ENCODE peak calls at places on chromosomes 6 and 20, in five cellular contexts. One of them, this sample, is unnamed.

GRCh38 chr6:131949909-131950766 is 1.0 kb downstream of the CCN2 start:
- DNase-seq in astrocyte: peak; percentile 87
- DNase-seq in mammary epithelial cell: peak; percentile 85
- DNase-seq in BE2C: peak; percentile 69
- DNase-seq in stomach: peak; percentile 80
- DNase-seq in this sample: peak; percentile 33

GRCh38 chr6:25645916-25646315 is 6.1 kb upstream of the SCGN start:
- DNase-seq in BE2C: no peak
- DNase-seq in astrocyte: no peak
- DNase-seq in stomach: no peak
- DNase-seq in mammary epithelial cell: no peak
- DNase-seq in this sample: no peak

GRCh38 chr20:55684578-55684977 is 320.7 kb downstream of the CBLN4 start:
- DNase-seq in BE2C: no peak
- DNase-seq in astrocyte: no peak
- DNase-seq in stomach: no peak
- DNase-seq in mammary epithelial cell: no peak
- DNase-seq in this sample: no peak

GRCh38 chr6:32692019-32692418 is 25.6 kb upstream of the HLA-DQB1 start:
- DNase-seq in BE2C: peak; percentile 13
- DNase-seq in astrocyte: no peak
- DNase-seq in mammary epithelial cell: peak; percentile 45
- DNase-seq in stomach: peak; percentile 43
- DNase-seq in this sample: peak; percentile 30

GRCh38 chr20:49344975-49345374 is 67.1 kb upstream of the ZNFX1 start:
- DNase-seq in stomach: no peak
- DNase-seq in astrocyte: peak; percentile 95
- DNase-seq in BE2C: no peak
- DNase-seq in mammary epithelial cell: peak; percentile 84
- DNase-seq in this sample: no peak

GRCh38 chr20:4060054-4060795 is 44.9 kb upstream of the RNF24 start:
- DNase-seq in astrocyte: no peak
- DNase-seq in mammary epithelial cell: no peak
- DNase-seq in stomach: peak; percentile 91
- DNase-seq in BE2C: no peak
- DNase-seq in this sample: peak; percentile 62

GRCh38 chr20:59032713-59033059 is 551 bp upstream of the ATP5F1E start:
- DNase-seq in astrocyte: no peak
- DNase-seq in BE2C: peak; percentile 59
- DNase-seq in stomach: no peak
- DNase-seq in mammary epithelial cell: no peak
- DNase-seq in this sample: no peak

GRCh38 chr6:152096863-152097496 is 289.5 kb downstream of the ESR1 start:
- DNase-seq in stomach: no peak
- DNase-seq in astrocyte: peak; percentile 84
- DNase-seq in mammary epithelial cell: peak; percentile 75
- DNase-seq in BE2C: no peak
- DNase-seq in this sample: no peak

GRCh38 chr6:143673638-143674037 is 4.1 kb upstream of the PHACTR2 start:
- DNase-seq in stomach: peak; percentile 64
- DNase-seq in mammary epithelial cell: peak; percentile 88
- DNase-seq in astrocyte: peak; percentile 78
- DNase-seq in BE2C: no peak
- DNase-seq in this sample: no peak

DNA sequence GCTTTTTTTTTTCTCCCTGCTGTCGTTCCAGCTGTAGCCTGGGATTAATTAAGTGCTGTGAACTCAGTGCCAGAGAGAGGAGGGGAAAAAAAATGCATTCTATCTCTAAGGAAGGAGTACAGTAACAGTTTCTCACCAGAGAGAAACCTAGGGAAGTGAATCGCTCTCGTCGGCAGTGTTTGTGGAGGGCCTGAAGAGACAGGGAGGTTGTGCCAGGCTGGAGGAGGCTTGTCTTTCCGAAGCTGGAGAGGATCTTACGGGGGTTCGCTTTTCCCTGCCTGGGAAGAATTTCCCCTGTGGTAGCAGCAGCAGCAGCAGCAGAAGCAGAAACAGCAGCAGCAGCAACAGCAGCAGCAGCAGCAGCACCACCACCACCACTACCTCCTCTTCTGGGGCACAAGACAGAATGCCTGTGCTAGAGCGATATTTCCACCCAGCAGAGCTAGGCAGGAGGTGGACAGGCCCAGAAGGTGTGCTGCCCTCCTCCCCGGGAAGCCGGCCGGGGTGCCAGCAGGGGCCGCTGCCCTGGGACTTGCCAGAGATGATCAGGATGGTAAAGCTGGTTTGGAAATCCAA is 186.5 kb downstream of the PDE7B start:
- DNase-seq in astrocyte: peak; percentile 56
- DNase-seq in mammary epithelial cell: no peak
- DNase-seq in stomach: no peak
- DNase-seq in BE2C: no peak
- DNase-seq in this sample: no peak
- H3K4me3 ChIP-seq in astrocyte: peak overlapping the region; percentile 31
- H3K4me3 ChIP-seq in mammary epithelial cell: no peak overlapping the region
- H3K4me3 ChIP-seq in stomach: peak overlapping the region; percentile 34
- H3K4me3 ChIP-seq in BE2C: no peak overlapping the region
- H3K4me3 ChIP-seq in this sample: no peak overlapping the region

GRCh38 chr20:19491241-19491640 is 266.8 kb upstream of the RIN2 start:
- DNase-seq in astrocyte: no peak
- DNase-seq in BE2C: no peak
- DNase-seq in mammary epithelial cell: no peak
- DNase-seq in stomach: no peak
- DNase-seq in this sample: no peak

GRCh38 chr20:19482726-19483125 is 270.3 kb downstream of the SLC24A3 start:
- DNase-seq in BE2C: no peak
- DNase-seq in stomach: no peak
- DNase-seq in astrocyte: no peak
- DNase-seq in mammary epithelial cell: no peak
- DNase-seq in this sample: no peak

GRCh38 chr20:19483309-19483708 is 270.9 kb downstream of the SLC24A3 start:
- DNase-seq in stomach: no peak
- DNase-seq in mammary epithelial cell: no peak
- DNase-seq in BE2C: no peak
- DNase-seq in astrocyte: no peak
- DNase-seq in this sample: no peak

GRCh38 chr20:19487420-19487819 is 270.6 kb upstream of the RIN2 start:
- DNase-seq in stomach: no peak
- DNase-seq in BE2C: no peak
- DNase-seq in mammary epithelial cell: no peak
- DNase-seq in astrocyte: no peak
- DNase-seq in this sample: no peak

GRCh38 chr20:19486448-19486847 is 271.6 kb upstream of the RIN2 start:
- DNase-seq in mammary epithelial cell: no peak
- DNase-seq in BE2C: no peak
- DNase-seq in stomach: no peak
- DNase-seq in astrocyte: no peak
- DNase-seq in this sample: no peak
- TF ChIP-seq CTCF in mammary epithelial cell: no peak
- TF ChIP-seq CTCF in BE2C: no peak
- TF ChIP-seq CTCF in stomach: no peak
- TF ChIP-seq CTCF in astrocyte: no peak
- TF ChIP-seq CTCF in this sample: no peak

GRCh38 chr20:33687993-33688937 is 2.1 kb upstream of the E2F1 start:
- DNase-seq in astrocyte: no peak
- DNase-seq in BE2C: no peak
- DNase-seq in stomach: no peak
- DNase-seq in mammary epithelial cell: no peak
- DNase-seq in this sample: no peak

GRCh38 chr20:33686008-33686983 is at the start of gene E2F1:
- DNase-seq in stomach: peak; percentile 98
- DNase-seq in astrocyte: peak; percentile 73
- DNase-seq in mammary epithelial cell: peak; percentile 93
- DNase-seq in BE2C: peak; percentile 99
- DNase-seq in this sample: peak; percentile 68

GRCh38 chr20:33685328-33686007 is 717 bp downstream of the E2F1 start:
- DNase-seq in stomach: no peak
- DNase-seq in mammary epithelial cell: peak; percentile 39
- DNase-seq in BE2C: peak; percentile 92
- DNase-seq in astrocyte: no peak
- DNase-seq in this sample: no peak

GRCh38 chr20:33687370-33687915 is 1.3 kb upstream of the E2F1 start:
- DNase-seq in BE2C: no peak
- DNase-seq in stomach: no peak
- DNase-seq in astrocyte: no peak
- DNase-seq in mammary epithelial cell: no peak
- DNase-seq in this sample: no peak

GRCh38 chr20:33686984-33687366 is 790 bp upstream of the E2F1 start:
- DNase-seq in BE2C: no peak
- DNase-seq in stomach: no peak
- DNase-seq in astrocyte: no peak
- DNase-seq in mammary epithelial cell: no peak
- DNase-seq in this sample: no peak
- H3K4me3 ChIP-seq in BE2C: no peak overlapping the region
- H3K4me3 ChIP-seq in stomach: peak overlapping the region; percentile 44
- H3K4me3 ChIP-seq in astrocyte: peak overlapping the region; percentile 54
- H3K4me3 ChIP-seq in mammary epithelial cell: no peak overlapping the region
- H3K4me3 ChIP-seq in this sample: peak overlapping the region; percentile 37

GRCh38 chr20:43590392-43591303 is at the start of gene IFT52:
- DNase-seq in BE2C: peak; percentile 94
- DNase-seq in stomach: peak; percentile 93
- DNase-seq in astrocyte: peak; percentile 87
- DNase-seq in mammary epithelial cell: peak; percentile 93
- DNase-seq in this sample: peak; percentile 80
- TF ChIP-seq CTCF in BE2C: no peak
- TF ChIP-seq CTCF in stomach: no peak
- TF ChIP-seq CTCF in astrocyte: no peak
- TF ChIP-seq CTCF in mammary epithelial cell: no peak
- TF ChIP-seq CTCF in this sample: no peak

GRCh38 chr20:25286917-25287316 is 39.0 kb downstream of the PYGB start:
- DNase-seq in astrocyte: no peak
- DNase-seq in mammary epithelial cell: no peak
- DNase-seq in BE2C: peak; percentile 2
- DNase-seq in stomach: no peak
- DNase-seq in this sample: no peak
- H3K4me3 ChIP-seq in astrocyte: no peak overlapping the region
- H3K4me3 ChIP-seq in mammary epithelial cell: no peak overlapping the region
- H3K4me3 ChIP-seq in BE2C: no peak overlapping the region
- H3K4me3 ChIP-seq in stomach: no peak overlapping the region
- H3K4me3 ChIP-seq in this sample: no peak overlapping the region

GRCh38 chr20:23227976-23228375 is 122.6 kb upstream of the NXT1 start:
- DNase-seq in stomach: no peak
- DNase-seq in mammary epithelial cell: no peak
- DNase-seq in BE2C: no peak
- DNase-seq in astrocyte: no peak
- DNase-seq in this sample: no peak

GRCh38 chr20:23230766-23231385 is 119.7 kb upstream of the NXT1 start:
- DNase-seq in BE2C: no peak
- DNase-seq in mammary epithelial cell: no peak
- DNase-seq in stomach: no peak
- DNase-seq in astrocyte: no peak
- DNase-seq in this sample: no peak

GRCh38 chr20:23227274-23227673 is 123.3 kb upstream of the NXT1 start:
- DNase-seq in mammary epithelial cell: no peak
- DNase-seq in astrocyte: no peak
- DNase-seq in BE2C: no peak
- DNase-seq in stomach: no peak
- DNase-seq in this sample: no peak

GRCh38 chr20:23229989-23230388 is 120.6 kb upstream of the NXT1 start:
- DNase-seq in astrocyte: no peak
- DNase-seq in stomach: no peak
- DNase-seq in BE2C: no peak
- DNase-seq in mammary epithelial cell: no peak
- DNase-seq in this sample: no peak

GRCh38 chr20:23228912-23229311 is 121.7 kb upstream of the NXT1 start:
- DNase-seq in mammary epithelial cell: peak; percentile 28
- DNase-seq in stomach: no peak
- DNase-seq in BE2C: no peak
- DNase-seq in astrocyte: peak; percentile 89
- DNase-seq in this sample: no peak
- TF ChIP-seq CTCF in mammary epithelial cell: no peak
- TF ChIP-seq CTCF in stomach: no peak
- TF ChIP-seq CTCF in BE2C: no peak
- TF ChIP-seq CTCF in astrocyte: no peak
- TF ChIP-seq CTCF in this sample: no peak

GRCh38 chr6:153145591-153145990 is 14.5 kb upstream of the RGS17 start:
- DNase-seq in BE2C: no peak
- DNase-seq in stomach: no peak
- DNase-seq in astrocyte: no peak
- DNase-seq in mammary epithelial cell: no peak
- DNase-seq in this sample: no peak

GRCh38 chr6:153150767-153151440 is 19.8 kb upstream of the RGS17 start:
- DNase-seq in astrocyte: no peak
- DNase-seq in stomach: peak; percentile 31
- DNase-seq in BE2C: peak; percentile 78
- DNase-seq in mammary epithelial cell: no peak
- DNase-seq in this sample: no peak

GRCh38 chr6:153146413-153146812 is 15.3 kb upstream of the RGS17 start:
- DNase-seq in astrocyte: no peak
- DNase-seq in stomach: no peak
- DNase-seq in BE2C: no peak
- DNase-seq in mammary epithelial cell: peak; percentile 10
- DNase-seq in this sample: no peak

DNA sequence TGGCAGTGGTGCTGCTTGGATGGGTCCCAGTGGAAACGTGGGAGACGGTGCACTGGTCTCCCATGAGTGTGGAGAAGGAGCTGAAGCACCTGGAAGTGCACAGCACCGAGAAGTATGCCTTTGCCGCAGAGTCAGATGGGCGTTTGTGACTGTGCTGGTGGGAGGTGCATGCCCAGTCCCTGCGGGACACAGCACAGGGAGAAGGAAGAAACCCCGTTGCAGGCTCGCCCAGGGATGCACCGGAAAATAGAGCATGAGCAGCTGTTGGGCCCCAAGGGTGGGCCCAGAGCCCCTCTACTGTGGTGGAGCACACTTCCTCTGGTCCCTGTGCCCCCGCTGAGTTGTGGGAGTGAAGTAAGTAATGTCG is 19.3 kb upstream of the RGS17 start:
- DNase-seq in stomach: no peak
- DNase-seq in BE2C: no peak
- DNase-seq in mammary epithelial cell: no peak
- DNase-seq in astrocyte: no peak
- DNase-seq in this sample: no peak
- H3K4me3 ChIP-seq in stomach: no peak overlapping the region
- H3K4me3 ChIP-seq in BE2C: peak overlapping the region; percentile 77
- H3K4me3 ChIP-seq in mammary epithelial cell: no peak overlapping the region
- H3K4me3 ChIP-seq in astrocyte: no peak overlapping the region
- H3K4me3 ChIP-seq in this sample: no peak overlapping the region

DNA sequence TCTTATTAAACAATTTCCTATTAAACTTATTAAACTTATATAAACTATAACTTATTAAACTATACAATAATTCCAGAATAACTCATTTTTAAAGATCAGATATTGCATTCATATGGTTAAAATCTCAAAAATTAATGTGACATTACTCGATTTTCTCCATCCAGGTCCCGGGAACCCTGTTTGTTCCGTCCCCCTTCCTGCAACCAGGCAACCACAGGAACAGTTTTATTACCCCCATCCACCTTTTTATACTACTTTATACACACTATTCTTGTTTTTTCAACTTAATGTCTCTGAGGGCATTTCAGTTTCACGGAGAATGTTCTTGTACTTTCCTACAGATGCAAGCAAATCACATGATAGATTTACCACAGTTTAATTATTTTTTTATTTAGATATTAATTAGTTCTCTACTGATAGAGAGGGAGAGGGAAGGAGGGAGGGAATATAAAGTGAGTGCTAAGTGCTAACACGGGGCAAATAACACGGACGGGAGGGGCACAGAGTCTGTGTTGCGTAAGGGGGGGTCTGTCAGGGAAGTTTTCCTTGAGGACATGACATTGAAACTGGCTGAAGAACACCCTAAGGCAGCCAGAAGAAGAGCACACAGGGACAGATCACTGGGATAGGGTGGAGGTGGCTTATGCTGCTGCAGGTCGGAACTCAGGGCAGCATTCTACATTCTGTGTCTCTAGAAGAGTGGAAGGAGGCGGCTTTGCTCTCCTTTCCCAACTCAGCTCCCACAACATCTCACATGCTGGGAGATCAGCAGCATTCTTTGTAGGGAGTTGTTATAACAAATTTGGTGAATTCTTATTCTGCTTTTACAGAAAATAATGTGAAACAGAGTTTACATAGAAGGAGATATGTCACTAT is 225.2 kb downstream of the FOXC1 start:
- DNase-seq in stomach: no peak
- DNase-seq in mammary epithelial cell: no peak
- DNase-seq in BE2C: no peak
- DNase-seq in astrocyte: no peak
- DNase-seq in this sample: no peak
- TF ChIP-seq CTCF in stomach: no peak
- TF ChIP-seq CTCF in mammary epithelial cell: no peak
- TF ChIP-seq CTCF in BE2C: no peak
- TF ChIP-seq CTCF in astrocyte: no peak
- TF ChIP-seq CTCF in this sample: no peak